ENCODE peak calls at places on chromosomes 13 and 19, in six cellular contexts. D, K, R, O, U and X are unnamed samples.
A peak's percentile ranks its signal among the peaks of the same experiment; 100 is the strongest.

GRCh38 chr13:46136688-46137087 is 31.9 kb upstream of the CPB2 start:
- DNase-seq in U (no peak), K (no peak), D (no peak), R (no peak), O (no peak), X (no peak)

GRCh38 chr19:6740589-6741348 is 1.3 kb downstream of the TRIP10 start:
- DNase-seq in K (peak; percentile 33), O (no peak), D (no peak), R (no peak), U (peak; percentile 68), X (no peak)

GRCh38 chr19:3186891-3187661 is 1.3 kb downstream of the NCLN start:
- DNase-seq in D (no peak), U (no peak), R (no peak), O (no peak), K (no peak), X (no peak)

GRCh38 chr19:16381756-16382401 is 57.3 kb downstream of the KLF2 start:
- DNase-seq in U (peak; percentile 98), R (no peak), D (no peak), O (no peak), K (peak; percentile 83), X (no peak)

GRCh38 chr13:20182231-20182846 is 10.4 kb downstream of the GJB2 start:
- DNase-seq in U (no peak), R (peak; percentile 89), O (peak; percentile 72), D (no peak), K (peak; percentile 82), X (no peak)

GRCh38 chr13:85632526-85633215 is 166.5 kb downstream of the SLITRK6 start:
- DNase-seq in U (no peak), R (no peak), K (no peak), D (no peak), O (no peak), X (no peak)

GRCh38 chr19:34888091-34888490 is 38.6 kb upstream of the ZNF30 start:
- DNase-seq in O (no peak), R (no peak), U (no peak), K (no peak), D (no peak), X (no peak)

GRCh38 chr19:51380379-51380778 is 7.4 kb downstream of the LIM2 start:
- DNase-seq in K (no peak), O (no peak), U (no peak), D (no peak), R (no peak), X (no peak)

GRCh38 chr19:50514346-50515167 is 844 bp upstream of the ASPDH start:
- DNase-seq in K (no peak), D (no peak), O (no peak), U (no peak), R (no peak), X (no peak)

GRCh38 chr13:34103854-34104253 is 285.9 kb downstream of the RFC3 start:
- DNase-seq in D (no peak), K (no peak), O (no peak), R (no peak), U (no peak), X (no peak)

GRCh38 chr19:9046694-9047093 is 36.5 kb upstream of the MUC16 start:
- DNase-seq in U (no peak), K (no peak), O (no peak), D (no peak), R (no peak), X (no peak)

GRCh38 chr19:55958356-55958755 is 10.7 kb downstream of the NLRP8 start:
- DNase-seq in D (no peak), R (no peak), O (no peak), U (no peak), K (no peak), X (no peak)

GRCh38 chr13:39433705-39434104 is 169.3 kb downstream of the LHFPL6 start:
- DNase-seq in R (no peak), K (no peak), U (no peak), D (no peak), O (no peak), X (no peak)

GRCh38 chr19:52007436-52007804 is 591 bp downstream of the ZNF615 start:
- DNase-seq in R (peak; percentile 6), O (no peak), K (peak; percentile 12), D (no peak), U (no peak), X (no peak)

GRCh38 chr19:50694815-50695145 is 24.8 kb downstream of the SHANK1 start:
- DNase-seq in U (no peak), R (no peak), D (no peak), K (no peak), O (no peak), X (no peak)

GRCh38 chr13:94323746-94324408 is 155.6 kb downstream of the DCT start:
- DNase-seq in O (no peak), K (no peak), D (no peak), R (no peak), U (no peak), X (no peak)

GRCh38 chr13:93060144-93060543 is 166.5 kb upstream of the GPC6 start:
- DNase-seq in R (no peak), D (no peak), U (no peak), O (no peak), K (no peak), X (no peak)

GRCh38 chr19:14516746-14517438 is 1.3 kb downstream of the DNAJB1 start:
- DNase-seq in R (no peak), O (no peak), D (no peak), U (no peak), K (no peak), X (no peak)

GRCh38 chr19:14515501-14516047 is 2.6 kb downstream of the DNAJB1 start:
- DNase-seq in R (no peak), D (no peak), O (no peak), U (no peak), K (no peak), X (no peak)

GRCh38 chr19:14514215-14514871 is 3.9 kb downstream of the DNAJB1 start:
- DNase-seq in K (no peak), R (no peak), D (no peak), U (no peak), O (no peak), X (no peak)

GRCh38 chr19:14517446-14517839 is 754 bp downstream of the DNAJB1 start:
- DNase-seq in K (peak; percentile 32), D (no peak), O (no peak), R (no peak), U (no peak), X (no peak)

GRCh38 chr19:14516048-14516534 is 2.1 kb downstream of the DNAJB1 start:
- DNase-seq in O (no peak), R (no peak), U (no peak), D (no peak), K (no peak), X (no peak)
- TF ChIP-seq CTCF in O (no peak), R (no peak), U (no peak), D (no peak), K (no peak), X (no peak)

DNA sequence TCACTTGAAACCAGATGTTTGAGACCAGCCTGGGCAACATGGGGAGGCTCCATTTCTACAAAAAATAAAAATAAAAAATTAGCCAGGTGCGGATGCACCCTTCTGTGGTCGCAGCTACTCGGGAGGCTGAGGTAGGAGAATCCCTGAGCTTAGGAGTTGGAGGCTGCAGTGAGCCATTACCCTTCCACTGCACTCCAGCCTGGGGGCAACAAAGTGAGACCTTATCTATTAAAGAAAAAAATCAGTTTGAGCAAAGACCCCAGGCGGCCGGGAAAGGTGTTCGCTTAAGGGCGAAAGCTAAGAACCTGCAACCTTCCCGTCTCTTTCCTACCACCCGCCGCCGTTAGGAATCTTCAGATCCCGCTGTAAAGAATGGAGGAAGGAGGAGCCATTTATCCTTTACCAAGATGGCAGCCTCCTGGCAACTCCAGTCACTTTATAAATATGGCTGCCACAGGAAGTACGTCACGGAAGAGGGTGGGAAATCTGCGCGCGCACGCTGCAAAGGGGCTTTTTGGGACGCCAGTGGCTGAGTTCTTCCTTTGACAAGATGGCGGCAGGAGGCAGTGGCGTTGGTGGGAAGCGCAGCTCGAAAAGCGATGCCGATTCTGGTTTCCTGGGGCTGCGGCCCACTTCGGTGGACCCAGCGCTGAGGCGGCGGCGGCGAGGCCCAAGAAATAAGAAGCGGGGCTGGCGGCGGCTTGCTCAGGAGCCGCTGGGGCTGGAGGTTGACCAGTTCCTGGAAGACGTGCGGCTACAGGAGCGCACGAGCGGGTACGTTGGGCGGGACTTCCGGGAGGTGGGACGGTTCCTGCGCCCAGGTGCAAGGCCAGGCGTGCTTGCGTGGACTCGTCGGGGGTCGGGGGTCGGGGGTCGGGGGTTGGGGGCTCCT is at the start of gene NOP53:
- DNase-seq in K (peak; percentile 98), D (peak; percentile 96), U (peak; percentile 99), O (peak; percentile 96), R (peak; percentile 98), X (peak; percentile 94)
- TF ChIP-seq CTCF in K (no peak), D (no peak), U (peak; percentile 25), O (no peak), R (no peak), X (no peak)

DNA sequence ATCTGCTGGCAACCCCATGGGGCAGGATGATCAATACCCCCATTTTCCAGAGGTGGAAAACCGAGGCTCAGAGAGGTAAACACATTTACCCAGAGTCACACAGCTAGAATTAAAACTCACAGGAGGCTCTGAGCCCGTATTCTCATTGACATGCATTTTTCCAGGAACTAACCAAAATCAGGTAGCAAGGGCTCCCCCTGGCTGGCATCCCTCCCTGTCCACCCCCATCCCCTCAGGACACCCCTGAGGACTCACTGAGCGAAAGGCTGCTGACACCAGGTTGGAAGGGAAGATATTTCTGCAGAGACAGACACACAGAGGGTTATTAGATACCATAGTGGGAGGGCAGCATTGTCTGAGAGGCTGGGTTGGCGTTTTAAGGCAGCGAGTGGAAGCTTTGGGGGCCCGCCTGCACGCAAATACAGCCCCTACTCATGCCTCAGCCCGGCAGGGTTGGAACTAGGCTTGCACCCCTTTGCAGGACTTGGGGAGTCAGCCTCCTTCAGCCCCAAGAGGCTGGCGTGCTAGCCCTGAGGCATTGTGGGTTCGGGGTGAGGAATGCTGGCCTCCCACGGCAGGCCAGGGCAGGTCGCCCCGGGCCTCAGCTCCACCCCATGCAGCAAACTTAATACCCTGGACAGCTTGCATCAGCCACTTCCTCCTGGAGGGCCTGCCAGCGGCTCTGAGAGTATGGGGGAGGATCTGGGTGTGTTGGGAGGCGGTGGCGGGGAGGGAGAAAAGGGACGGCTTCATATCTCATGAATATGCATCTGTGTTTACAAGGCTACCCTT is 3.9 kb downstream of the SLC1A5 start:
- DNase-seq in O (no peak), U (peak; percentile 81), R (peak; percentile 93), K (peak; percentile 94), D (peak; percentile 63), X (peak; percentile 96)
- TF ChIP-seq CTCF in O (peak; percentile 54), U (peak; percentile 12), R (peak; percentile 64), K (peak; percentile 40), D (no peak), X (peak; percentile 35)

GRCh38 chr13:29266743-29267142 is 328.7 kb downstream of the SLC7A1 start:
- DNase-seq in O (no peak), K (no peak), U (no peak), D (no peak), R (no peak), X (no peak)

GRCh38 chr13:29270536-29271045 is 324.9 kb downstream of the SLC7A1 start:
- DNase-seq in R (no peak), K (no peak), U (no peak), D (no peak), O (no peak), X (no peak)

GRCh38 chr13:29260684-29261083 is 334.8 kb downstream of the SLC7A1 start:
- DNase-seq in K (no peak), D (no peak), R (peak; percentile 13), U (no peak), O (no peak), X (no peak)

DNA sequence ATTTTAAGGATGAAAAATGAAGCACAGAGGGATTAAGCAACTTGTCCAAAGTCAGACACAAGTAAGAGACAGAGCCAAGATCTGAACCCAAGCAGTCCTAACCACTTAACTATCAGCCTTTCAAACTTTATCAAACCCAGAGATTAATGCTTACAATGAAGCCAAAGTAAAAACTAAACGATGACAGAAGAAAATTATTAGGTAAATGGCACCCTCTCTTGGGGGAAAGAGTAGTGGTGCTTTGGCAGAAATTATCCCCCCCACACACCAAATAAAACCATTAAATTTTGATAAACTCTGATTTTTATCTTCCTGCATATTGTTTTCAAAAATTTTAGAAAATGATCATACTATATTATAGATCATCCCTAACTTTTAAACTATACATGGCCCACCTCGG is 329.2 kb downstream of the SLC7A1 start:
- DNase-seq in U (no peak), K (no peak), R (no peak), D (no peak), O (no peak), X (no peak)
- TF ChIP-seq CTCF in U (no peak), K (no peak), R (no peak), D (no peak), O (no peak), X (no peak)